ENCODE peak calls at places on chromosome 22, in six cellular contexts. F, Z, D, Y, S and G are unnamed samples.

GRCh38 chr22:39396156-39396796 is 3.3 kb upstream of the TAB1 start:
- DNase-seq in F (no peak), S (no peak), Z (no peak), Y (no peak), D (no peak), G (no peak)

GRCh38 chr22:25485626-25486545 is 78.6 kb upstream of the GRK3 start:
- DNase-seq in Y (no peak), D (no peak), F (no peak), Z (no peak), S (no peak), G (peak)

GRCh38 chr22:23180893-23181762 is 819 bp downstream of the BCR start:
- DNase-seq in F (no peak), Z (peak), S (no peak), Y (no peak), D (peak), G (peak)

GRCh38 chr22:50488006-50488677 is 1.5 kb downstream of the MIOX start:
- DNase-seq in S (no peak), Y (no peak), F (no peak), D (no peak), Z (no peak), G (no peak)

GRCh38 chr22:33919591-33920501 is at the start of gene LARGE1:
- DNase-seq in D (peak), Y (peak), F (peak), S (peak), Z (peak), G (peak)

GRCh38 chr22:44304354-44304753 is 8.4 kb downstream of the SHISAL1 start:
- DNase-seq in F (no peak), S (no peak), D (no peak), Y (no peak), Z (no peak), G (no peak)

GRCh38 chr22:41237707-41238569 is 2.8 kb downstream of the CHADL start:
- DNase-seq in Z (peak), S (no peak), F (peak), D (peak), Y (no peak), G (peak)

GRCh38 chr22:24727218-24727851 is 47.2 kb downstream of the PIWIL3 start:
- DNase-seq in D (no peak), F (peak), Y (peak), Z (no peak), S (no peak), G (no peak)

GRCh38 chr22:44352378-44353062 is 39.8 kb upstream of the SHISAL1 start:
- DNase-seq in Z (no peak), Y (no peak), F (no peak), D (no peak), S (no peak), G (no peak)

GRCh38 chr22:26213826-26214225 is 44.6 kb downstream of the SEZ6L start:
- DNase-seq in D (no peak), Y (no peak), F (no peak), Z (no peak), S (no peak), G (no peak)

GRCh38 chr22:20124083-20124787 is 7.2 kb upstream of the TRMT2A start:
- DNase-seq in S (no peak), Y (no peak), Z (no peak), D (peak), F (no peak), G (no peak)

GRCh38 chr22:22939537-22940368 is 52.1 kb downstream of the IGLL5 start:
- DNase-seq in D (no peak), Z (peak), F (no peak), Y (no peak), S (no peak), G (peak)

GRCh38 chr22:50000587-50001387 is 11.8 kb downstream of the IL17REL start:
- DNase-seq in Y (no peak), D (peak), F (no peak), S (no peak), Z (no peak), G (no peak)

GRCh38 chr22:49301398-49302149 is 526.1 kb downstream of the BRD1 start:
- DNase-seq in Z (no peak), Y (no peak), S (peak), F (peak), D (peak), G (peak)

GRCh38 chr22:17922925-17923898 is 101.1 kb downstream of the MICAL3 start:
- DNase-seq in S (no peak), Y (no peak), F (no peak), Z (no peak), D (no peak), G (no peak)
- TF ChIP-seq EP300 in S (no peak), Y (no peak), F (no peak), Z (no peak), D (no peak), G (no peak)

DNA sequence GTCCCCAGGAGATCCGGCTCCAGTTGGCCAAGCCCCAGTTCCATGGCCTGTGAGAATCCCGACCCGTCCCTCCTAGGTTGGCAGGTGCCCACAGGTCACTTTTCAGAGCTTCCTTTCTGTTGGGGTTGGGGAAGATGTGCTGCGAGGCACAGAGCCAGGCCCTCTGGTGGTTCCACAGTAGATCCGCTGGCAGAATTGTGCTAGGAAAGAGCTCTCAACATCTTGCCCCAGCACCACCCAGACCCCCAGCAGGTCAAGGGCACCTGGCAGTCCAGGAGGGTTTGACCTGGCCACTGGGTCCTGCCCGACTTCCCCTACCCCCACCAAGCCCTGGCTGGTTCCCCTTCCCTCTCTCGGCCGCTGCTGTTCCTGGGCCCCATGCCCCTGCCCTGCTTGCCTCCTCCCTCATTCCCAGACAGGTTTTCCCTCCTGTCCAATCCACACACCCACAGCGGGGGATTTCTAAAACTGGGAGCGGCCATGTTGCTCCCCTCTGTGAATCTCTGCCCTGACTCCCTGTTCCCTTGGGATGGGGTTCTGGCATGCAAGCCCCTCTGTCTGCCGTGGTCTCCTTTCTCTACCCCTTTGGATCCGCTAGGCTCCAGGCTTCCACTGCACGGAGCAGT is 26.2 kb upstream of the GCAT start:
- DNase-seq in S (no peak), Y (peak), D (no peak), Z (no peak), F (no peak), G (no peak)
- TF ChIP-seq POLR2AphosphoS5 in S (no peak), Y (no peak), D (no peak), Z (no peak), F (no peak), G (no peak)

DNA sequence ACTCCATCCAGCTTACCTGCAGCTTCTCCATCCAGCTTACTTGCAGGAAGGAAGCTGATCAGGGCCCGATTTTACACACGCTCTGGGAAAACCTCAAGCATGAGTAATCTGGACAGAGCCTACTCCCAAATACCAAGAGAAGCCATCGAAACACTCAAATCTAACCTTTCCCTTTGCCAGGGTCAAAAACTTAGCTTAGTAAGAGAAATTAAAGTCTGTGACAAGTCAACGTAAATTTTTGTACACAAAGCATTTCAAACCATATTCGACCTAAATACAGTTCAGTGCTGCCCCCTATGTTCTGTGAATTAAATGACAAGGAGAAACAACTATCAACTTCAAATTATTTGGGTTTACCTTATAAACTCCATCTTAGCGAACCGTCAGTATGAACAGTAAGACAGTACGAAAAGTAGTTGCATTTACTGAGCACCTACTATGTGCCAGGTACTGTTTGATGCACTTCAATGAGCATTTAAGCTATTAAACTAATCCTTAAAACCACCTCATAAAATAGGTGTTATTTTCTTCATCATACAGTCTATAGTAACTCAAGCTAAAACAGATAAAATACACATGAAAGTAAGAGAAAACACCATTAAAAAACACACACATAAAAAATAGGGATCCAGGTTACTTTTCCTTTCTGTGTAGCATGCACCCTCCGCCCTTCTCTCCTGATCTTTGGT is 36.9 kb downstream of the ARFGAP3 start:
- DNase-seq in D (no peak), Y (no peak), Z (no peak), S (no peak), F (no peak), G (peak)
- TF ChIP-seq CTCF in D (no peak), Y (peak), Z (no peak), S (peak), F (peak), G (no peak)

GRCh38 chr22:30866811-30867271 is 101.7 kb downstream of the MORC2 start:
- DNase-seq in Z (no peak), S (no peak), F (no peak), Y (peak), D (no peak), G (peak)
- TF ChIP-seq EP300 in Z (no peak), S (no peak), F (no peak), Y (no peak), D (no peak), G (no peak)

DNA sequence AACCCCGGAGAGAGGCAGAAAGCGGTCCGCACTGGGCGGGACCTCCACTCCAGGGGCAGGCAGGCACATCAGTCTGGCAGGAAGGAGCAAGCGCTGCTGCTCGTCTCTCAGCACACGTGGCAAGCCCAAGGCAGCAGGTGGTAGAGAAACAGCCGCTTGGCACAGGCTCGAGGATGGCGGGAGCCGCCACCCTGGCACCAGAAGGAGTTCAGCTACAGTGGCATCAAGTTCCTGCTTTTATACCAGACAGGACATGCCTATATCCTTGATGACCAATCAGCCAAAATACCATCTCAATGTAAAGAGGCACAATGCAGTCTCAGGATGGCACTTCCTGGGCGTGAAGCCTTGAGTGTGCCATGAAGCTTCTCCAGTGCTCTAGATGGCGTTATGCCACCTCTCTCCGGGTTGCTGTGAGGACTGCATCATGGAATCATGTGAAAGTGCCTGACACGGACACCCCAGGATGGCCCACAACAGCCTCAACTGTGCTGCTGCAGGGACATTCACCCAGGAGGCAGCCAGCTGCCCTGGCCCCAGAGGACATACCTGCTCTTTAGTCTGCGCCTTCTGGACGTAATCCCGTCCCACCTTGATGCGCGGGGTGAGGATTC is 64.8 kb downstream of the APOL1 start:
- DNase-seq in Z (no peak), F (no peak), S (no peak), Y (no peak), D (no peak), G (no peak)
- TF ChIP-seq POLR2AphosphoS5 in Z (no peak), F (no peak), S (peak), Y (no peak), D (no peak), G (no peak)

GRCh38 chr22:17633998-17634323 is 4.6 kb upstream of the BCL2L13 start:
- DNase-seq in D (no peak), Z (no peak), Y (no peak), F (no peak), S (no peak), G (no peak)

GRCh38 chr22:17638432-17639237 is at the start of gene BCL2L13:
- DNase-seq in Y (peak), Z (peak), D (peak), F (peak), S (peak), G (peak)

GRCh38 chr22:17634696-17635095 is 3.9 kb upstream of the BCL2L13 start:
- DNase-seq in Y (no peak), S (no peak), D (no peak), F (no peak), Z (no peak), G (no peak)

GRCh38 chr22:17637490-17638181 is 921 bp upstream of the BCL2L13 start:
- DNase-seq in S (no peak), D (no peak), F (no peak), Z (no peak), Y (no peak), G (no peak)

GRCh38 chr22:17638182-17638431 is 450 bp upstream of the BCL2L13 start:
- DNase-seq in S (no peak), F (no peak), Z (no peak), Y (no peak), D (no peak), G (no peak)
- TF ChIP-seq CTCF in S (no peak), F (no peak), Z (no peak), Y (peak), D (peak), G (no peak)